ENCODE peak calls at places on chromosomes 3 and 15, in four cellular contexts. H, U, J and L are unnamed samples.

GRCh38 chr15:99433026-99433756 is 132.6 kb upstream of the MEF2A start:
- DNase-seq in U (no peak), J (no peak), H (peak; percentile 11), L (no peak)

GRCh38 chr3:42535981-42536784 is 33.7 kb downstream of the VIPR1 start:
- DNase-seq in U (no peak), H (peak; percentile 53), J (no peak), L (no peak)

GRCh38 chr3:98974442-98974841 is 72.9 kb upstream of the DCBLD2 start:
- DNase-seq in H (peak; percentile 68), J (no peak), U (no peak), L (no peak)

GRCh38 chr3:270688-271087 is 74.1 kb downstream of the CHL1 start:
- DNase-seq in J (no peak), H (no peak), U (no peak), L (no peak)

GRCh38 chr15:87623832-87624231 is 632.7 kb downstream of the NTRK3 start:
- DNase-seq in U (no peak), J (no peak), H (peak; percentile 10), L (no peak)

GRCh38 chr3:187277129-187277462 is 14.4 kb downstream of the MASP1 start:
- DNase-seq in H (no peak), J (no peak), U (no peak), L (no peak)

GRCh38 chr3:75001330-75001729 is 386.9 kb upstream of the CNTN3 start:
- DNase-seq in J (no peak), U (no peak), H (no peak), L (no peak)

GRCh38 chr3:21524113-21524512 is 226.9 kb downstream of the ZNF385D start:
- DNase-seq in H (no peak), J (peak; percentile 42), U (no peak), L (peak; percentile 36)

GRCh38 chr3:8416965-8417364 is 84.7 kb upstream of the LMCD1 start:
- DNase-seq in H (peak; percentile 60), U (peak; percentile 6), J (peak; percentile 17), L (no peak)

GRCh38 chr3:29406433-29406832 is 125.6 kb downstream of the RBMS3 start:
- DNase-seq in U (no peak), H (no peak), J (no peak), L (no peak)

GRCh38 chr3:24985631-24986030 is 442.4 kb upstream of the RARB start:
- DNase-seq in U (no peak), H (no peak), J (no peak), L (no peak)

GRCh38 chr3:150372320-150373118 is 35.6 kb upstream of the TSC22D2 start:
- DNase-seq in U (no peak), J (peak; percentile 22), H (peak; percentile 86), L (no peak)

GRCh38 chr3:143793971-143794370 is 54.3 kb downstream of the SLC9A9 start:
- DNase-seq in H (no peak), U (no peak), J (no peak), L (no peak)

GRCh38 chr15:98649996-98650870 is 1.9 kb downstream of the IGF1R start:
- DNase-seq in H (peak; percentile 18), U (no peak), J (peak; percentile 53), L (peak; percentile 45)

GRCh38 chr3:101065962-101066361 is 72.7 kb upstream of the ABI3BP start:
- DNase-seq in H (peak; percentile 91), U (no peak), J (peak; percentile 93), L (peak; percentile 91)

GRCh38 chr3:170714562-170715535 is 129.0 kb upstream of the SLC7A14 start:
- DNase-seq in H (peak; percentile 76), J (peak; percentile 90), U (no peak), L (peak; percentile 88)

GRCh38 chr3:150035400-150035799 is 64.7 kb upstream of the PFN2 start:
- DNase-seq in H (no peak), U (no peak), J (no peak), L (no peak)

GRCh38 chr3:177491301-177492031 is 294.2 kb upstream of the TBL1XR1 start:
- DNase-seq in U (no peak), J (peak; percentile 51), H (peak; percentile 35), L (no peak)

DNA sequence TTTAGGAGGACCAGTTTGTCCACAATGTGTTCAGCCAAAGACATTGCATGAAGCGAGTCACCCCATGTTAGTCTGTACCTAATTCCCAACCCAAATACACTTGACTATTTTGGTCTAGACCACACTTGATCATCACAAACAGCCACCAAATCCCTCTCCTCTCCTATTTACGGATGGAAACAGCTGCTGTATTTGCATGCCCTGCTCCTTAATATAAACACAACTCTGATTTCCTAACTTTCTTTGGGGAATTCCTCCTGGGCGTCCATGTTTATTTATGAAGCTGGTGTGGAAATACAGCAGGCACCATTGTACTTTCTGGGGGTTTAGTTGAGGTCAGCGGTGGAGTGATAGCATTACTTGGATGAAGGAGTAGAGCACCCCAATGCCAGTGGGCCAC is 235.2 kb downstream of the TLE3 start:
- DNase-seq in H (peak; percentile 11), J (no peak), U (no peak), L (no peak)
- H3K27ac ChIP-seq in H (no peak overlapping the region), J (no peak overlapping the region), U (no peak overlapping the region), L (no peak overlapping the region)

GRCh38 chr3:51706788-51707731 is at the start of gene GRM2:
- DNase-seq in U (no peak), J (peak; percentile 84), H (peak; percentile 14), L (peak; percentile 77)
- TF ChIP-seq EZH2 in U (no peak), J (no peak), H (no peak), L (no peak)

GRCh38 chr15:29756358-29757267 is 65.7 kb downstream of the TJP1 start:
- DNase-seq in H (no peak), J (no peak), U (no peak), L (no peak)
- H3K4me2 ChIP-seq in H (no peak overlapping the region), J (no peak overlapping the region), U (no peak overlapping the region), L (no peak overlapping the region)

DNA sequence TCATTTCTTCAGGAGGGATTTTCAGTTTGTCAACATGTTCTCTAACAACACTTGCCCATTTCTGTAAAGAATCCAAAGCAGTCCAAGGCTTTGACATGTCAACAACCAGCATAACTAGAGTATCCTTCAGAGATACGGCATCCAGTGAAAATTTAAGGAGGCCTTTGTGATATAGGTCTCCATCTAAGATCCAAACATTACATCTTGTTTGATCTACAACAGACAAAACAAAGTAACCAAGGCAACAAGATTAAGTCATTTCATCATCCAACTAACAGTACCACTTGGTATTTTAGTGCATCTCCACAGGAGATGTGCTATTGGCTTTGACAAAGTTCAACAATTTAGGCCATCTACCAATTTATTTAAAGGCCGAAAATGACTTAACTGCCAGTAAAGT is 25.8 kb downstream of the DYNC1LI1 start:
- DNase-seq in H (no peak), U (no peak), J (no peak), L (no peak)
- H3K27ac ChIP-seq in H (no peak overlapping the region), U (no peak overlapping the region), J (peak overlapping the region; percentile 67), L (no peak overlapping the region)

DNA sequence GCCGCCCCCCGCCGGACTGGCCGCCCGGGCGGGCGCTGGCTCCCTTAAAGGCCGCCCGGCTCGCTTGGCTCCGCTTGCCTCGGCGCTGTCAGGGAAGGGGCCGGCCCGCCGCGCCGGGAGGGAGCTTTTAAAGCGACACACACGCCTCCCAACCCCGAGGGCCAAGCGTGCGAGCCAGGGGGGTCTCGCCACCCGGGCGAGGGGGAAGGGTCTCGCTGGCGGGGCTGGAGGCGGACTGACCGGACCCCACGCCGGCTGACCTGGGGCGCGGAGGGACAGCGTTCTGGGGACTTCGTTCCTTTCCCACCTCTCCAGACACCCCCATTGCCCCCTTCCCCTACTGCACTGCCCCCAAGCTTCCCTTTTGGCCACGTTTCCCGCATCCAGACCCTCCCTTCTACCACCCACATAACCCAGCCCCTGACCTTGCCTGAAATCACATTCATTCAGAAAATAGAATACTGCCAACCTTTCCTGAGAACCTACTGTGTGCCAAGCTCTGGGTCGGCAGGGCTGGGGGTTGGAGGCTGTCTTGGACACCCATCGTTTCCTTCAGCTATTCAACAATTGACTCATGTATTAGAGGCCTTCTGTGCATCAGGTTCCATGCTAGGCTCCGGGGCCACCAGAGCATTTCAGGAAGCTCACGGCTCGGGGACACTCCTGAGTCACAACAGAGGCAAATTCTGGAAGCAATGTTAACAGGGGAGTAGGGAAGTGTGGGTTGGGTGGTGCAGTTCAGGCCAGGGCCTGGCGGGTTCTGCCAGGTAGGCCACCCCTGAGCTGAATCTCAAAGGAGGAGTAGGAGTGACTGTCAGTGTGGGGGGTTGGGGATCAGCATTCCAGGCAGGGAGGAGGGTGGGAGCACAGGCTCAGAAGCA is at the start of gene INSYN1:
- DNase-seq in U (no peak), H (no peak), J (peak; percentile 54), L (peak; percentile 23)
- TF ChIP-seq EZH2 in U (no peak), H (no peak), J (peak; percentile 89), L (no peak)

DNA sequence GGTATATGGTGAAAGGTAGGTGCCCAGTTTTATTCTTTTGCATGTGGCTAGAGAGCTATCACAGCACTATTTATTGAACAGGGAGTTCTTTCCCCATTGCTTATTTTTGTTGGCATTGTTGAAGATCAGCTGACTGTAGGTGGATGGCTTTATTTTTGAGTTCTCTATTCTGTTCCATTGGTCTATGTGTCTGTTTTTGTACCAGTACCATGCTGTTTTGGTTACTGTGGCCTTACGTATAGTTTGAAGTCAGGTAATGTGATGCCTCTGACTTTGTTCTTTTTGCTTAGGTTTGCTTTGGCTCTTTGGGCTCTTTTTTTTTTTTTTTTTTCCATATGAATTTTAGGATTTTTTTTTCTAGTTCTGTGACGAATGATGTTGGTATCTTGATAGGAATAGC is 139.2 kb upstream of the CTNNB1 start:
- DNase-seq in J (no peak), U (no peak), H (no peak), L (no peak)
- H3K4me2 ChIP-seq in J (no peak overlapping the region), U (no peak overlapping the region), H (no peak overlapping the region), L (no peak overlapping the region)